ENCODE peak calls at places on chromosomes 3 and 15, in six cellular contexts. E, N, C, W, Q and H are unnamed samples.

GRCh38 chr15:76973362-76973743 is 21.6 kb upstream of the PSTPIP1 start:
- DNase-seq in W (no peak), E (peak; percentile 49), C (peak; percentile 30), N (no peak), Q (no peak), H (no peak)

GRCh38 chr3:55607844-55608243 is 120.7 kb upstream of the WNT5A start:
- DNase-seq in N (no peak), C (no peak), W (no peak), E (no peak), Q (no peak), H (no peak)

GRCh38 chr3:69385723-69386483 is at the start of gene FRMD4B:
- DNase-seq in E (peak; percentile 29), C (peak; percentile 18), W (peak; percentile 39), N (peak; percentile 89), Q (peak; percentile 70), H (no peak)

GRCh38 chr3:32391643-32392529 is at the start of gene CMTM7:
- DNase-seq in W (no peak), N (peak; percentile 89), E (peak; percentile 45), Q (peak; percentile 52), C (peak; percentile 50), H (peak; percentile 44)

GRCh38 chr3:190272747-190273146 is 49.5 kb downstream of the CLDN1 start:
- DNase-seq in E (no peak), Q (no peak), N (no peak), C (no peak), W (no peak), H (no peak)

GRCh38 chr3:164741869-164742268 is 336.4 kb downstream of the SI start:
- DNase-seq in E (no peak), Q (no peak), C (no peak), W (no peak), N (no peak), H (no peak)

GRCh38 chr3:124993462-124993861 is 58.9 kb upstream of the MUC13 start:
- DNase-seq in W (no peak), E (no peak), C (peak; percentile 69), N (no peak), Q (peak; percentile 51), H (no peak)

GRCh38 chr3:55476515-55476914 is 10.6 kb downstream of the WNT5A start:
- DNase-seq in C (peak; percentile 90), N (peak; percentile 95), Q (no peak), W (no peak), E (no peak), H (peak; percentile 94)

GRCh38 chr15:98952381-98952803 is 55.2 kb downstream of the PGPEP1L start:
- DNase-seq in W (no peak), Q (no peak), C (no peak), N (no peak), E (no peak), H (no peak)

GRCh38 chr15:32704343-32705076 is 13.3 kb upstream of the GREM1 start:
- DNase-seq in W (no peak), C (peak; percentile 83), Q (no peak), E (no peak), N (peak; percentile 38), H (peak; percentile 84)

GRCh38 chr3:156659260-156659659 is 15.1 kb upstream of the TIPARP start:
- DNase-seq in N (no peak), W (no peak), E (no peak), C (no peak), Q (no peak), H (no peak)

GRCh38 chr15:35182841-35183479 is 97.9 kb upstream of the NANOGP8 start:
- DNase-seq in N (no peak), E (no peak), C (no peak), Q (no peak), W (no peak), H (no peak)

GRCh38 chr15:55789066-55789660 is 46.2 kb upstream of the PRTG start:
- DNase-seq in W (no peak), N (no peak), E (no peak), Q (no peak), C (peak; percentile 16), H (no peak)

GRCh38 chr3:14921034-14921616 is 26.3 kb upstream of the NR2C2 start:
- DNase-seq in E (peak; percentile 85), N (peak; percentile 91), W (peak; percentile 38), C (peak; percentile 83), Q (peak; percentile 89), H (peak; percentile 79)

GRCh38 chr15:74463634-74464033 is 2.7 kb upstream of the UBL7 start:
- DNase-seq in W (no peak), E (no peak), C (no peak), N (no peak), Q (no peak), H (no peak)

GRCh38 chr15:88993662-88994061 is 80.5 kb upstream of the MFGE8 start:
- DNase-seq in N (no peak), Q (no peak), E (no peak), W (no peak), C (no peak), H (no peak)

GRCh38 chr3:133835418-133835743 is 29.8 kb downstream of the SRPRB start:
- DNase-seq in Q (no peak), N (peak; percentile 71), E (no peak), C (no peak), W (no peak), H (no peak)

GRCh38 chr3:127560051-127560787 is 30.3 kb downstream of the TPRA1 start:
- DNase-seq in E (no peak), W (no peak), Q (no peak), N (peak; percentile 54), C (no peak), H (no peak)

GRCh38 chr3:70744536-70744935 is 432.1 kb upstream of the MDFIC2 start:
- DNase-seq in C (no peak), W (peak; percentile 61), N (no peak), E (no peak), Q (no peak), H (no peak)

GRCh38 chr15:31525296-31525695 is 198.7 kb downstream of the KLF13 start:
- DNase-seq in E (no peak), N (no peak), C (no peak), Q (no peak), W (no peak), H (no peak)

GRCh38 chr3:126517291-126517951 is at the start of gene UROC1:
- DNase-seq in C (no peak), W (no peak), N (peak; percentile 66), Q (no peak), E (no peak), H (no peak)

GRCh38 chr15:73873889-73874511 is 636 bp downstream of the TBC1D21 start:
- DNase-seq in C (peak; percentile 74), N (no peak), W (peak; percentile 18), Q (no peak), E (peak; percentile 29), H (peak; percentile 55)

GRCh38 chr3:52216585-52217408 is 8.6 kb downstream of the TLR9 start:
- DNase-seq in E (no peak), Q (peak; percentile 52), N (peak; percentile 93), C (peak; percentile 62), W (no peak), H (peak; percentile 66)

GRCh38 chr3:189899186-189899585 is 221.5 kb downstream of the P3H2 start:
- DNase-seq in N (no peak), E (no peak), C (no peak), W (no peak), Q (no peak), H (no peak)

GRCh38 chr3:112351823-112352222 is 18.9 kb downstream of the CD200 start:
- DNase-seq in E (no peak), C (no peak), N (no peak), W (no peak), Q (no peak), H (no peak)

GRCh38 chr3:20422391-20422790 is 236.4 kb upstream of the SGO1 start:
- DNase-seq in E (no peak), N (no peak), C (no peak), Q (no peak), W (no peak), H (no peak)

GRCh38 chr3:54916722-54917121 is 11.1 kb downstream of the LRTM1 start:
- DNase-seq in W (no peak), C (peak; percentile 26), Q (no peak), E (no peak), N (no peak), H (peak; percentile 12)

GRCh38 chr15:74008901-74009300 is 14.4 kb downstream of the PML start:
- DNase-seq in Q (no peak), C (no peak), E (no peak), N (no peak), W (no peak), H (no peak)

GRCh38 chr3:118400886-118401285 is 633.8 kb downstream of the IGSF11 start:
- DNase-seq in C (no peak), E (no peak), N (no peak), Q (no peak), W (no peak), H (no peak)

GRCh38 chr3:16377196-16377595 is 112.2 kb downstream of the OXNAD1 start:
- DNase-seq in E (no peak), W (no peak), Q (no peak), C (no peak), N (no peak), H (no peak)

GRCh38 chr3:180018588-180018987 is 18.1 kb downstream of the PEX5L start:
- DNase-seq in C (no peak), N (no peak), W (no peak), E (no peak), Q (no peak), H (no peak)
- TF ChIP-seq CTCF in C (no peak), N (no peak), W (no peak), E (no peak), Q (no peak), H (no peak)

GRCh38 chr3:58358092-58358491 is 25.4 kb downstream of the PXK start:
- DNase-seq in N (no peak), W (no peak), E (no peak), Q (no peak), C (no peak), H (no peak)
- TF ChIP-seq CTCF in N (no peak), W (no peak), E (no peak), Q (no peak), C (no peak), H (no peak)

GRCh38 chr3:138919304-138919703 is 27.6 kb downstream of the FOXL2 start:
- DNase-seq in E (no peak), C (no peak), Q (no peak), W (no peak), N (no peak), H (no peak)
- TF ChIP-seq CTCF in E (no peak), C (no peak), Q (no peak), W (no peak), N (no peak), H (no peak)

DNA sequence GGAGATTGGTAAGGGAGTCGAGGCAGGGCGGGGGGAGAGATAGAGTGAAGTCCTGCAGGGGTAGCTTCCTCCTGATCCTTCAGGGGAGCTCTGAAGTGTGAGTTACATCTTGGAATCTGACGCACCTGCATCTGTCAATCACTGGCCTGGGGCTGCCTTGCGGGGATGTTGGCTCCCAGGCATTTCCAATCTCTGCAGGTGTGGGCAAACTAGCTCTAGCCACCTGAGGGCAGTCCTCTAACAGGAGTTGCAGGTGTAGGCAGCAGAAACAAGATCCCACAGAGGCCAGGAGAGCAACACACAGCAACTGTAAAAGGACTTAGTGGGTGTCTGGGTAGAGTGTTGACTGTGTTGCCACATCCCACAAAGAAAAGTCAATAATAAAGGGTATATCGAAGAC is 63.6 kb downstream of the ZNF621 start:
- DNase-seq in W (no peak), C (no peak), E (no peak), Q (no peak), N (no peak), H (no peak)
- TF ChIP-seq CTCF in W (no peak), C (no peak), E (no peak), Q (no peak), N (no peak), H (no peak)

GRCh38 chr3:145737952-145738351 is 423.0 kb downstream of the PLOD2 start:
- DNase-seq in C (no peak), Q (no peak), E (no peak), N (no peak), W (no peak), H (no peak)

GRCh38 chr3:145739926-145740325 is 421.1 kb downstream of the PLOD2 start:
- DNase-seq in N (no peak), Q (no peak), E (no peak), W (no peak), C (peak; percentile 2), H (no peak)

GRCh38 chr3:145735631-145736030 is 425.4 kb downstream of the PLOD2 start:
- DNase-seq in E (no peak), C (no peak), W (no peak), Q (no peak), N (no peak), H (no peak)
- TF ChIP-seq CTCF in E (no peak), C (no peak), W (no peak), Q (no peak), N (no peak), H (no peak)